ENCODE peak calls at places on chromosomes 1 and 21, in ten cellular contexts. W, M, C, N, L, Z, V, P, Q and X are unnamed samples.
A peak's percentile ranks its signal among the peaks of the same experiment; 100 is the strongest.

GRCh38 chr1:9651565-9652378 is at the start of gene PIK3CD:
- DNase-seq in W (peak; percentile 32), M (no peak), C (no peak), N (peak; percentile 32), L (no peak), Z (peak; percentile 27), V (peak; percentile 54), P (peak; percentile 47), Q (peak; percentile 44), X (peak; percentile 90)

GRCh38 chr1:32953495-32953894 is 11.1 kb downstream of the RNF19B start:
- DNase-seq in W (no peak), M (no peak), C (no peak), N (no peak), L (no peak), Z (peak; percentile 35), V (no peak), P (no peak), Q (peak; percentile 81), X (no peak)

GRCh38 chr1:215489771-215490566 is 77.1 kb upstream of the KCTD3 start:
- DNase-seq in W (no peak), M (no peak), C (no peak), N (no peak), L (no peak), Z (no peak), V (no peak), P (no peak), Q (no peak), X (no peak)

GRCh38 chr21:35548904-35549615 is 500.0 kb upstream of the RUNX1 start:
- DNase-seq in W (no peak), M (no peak), C (no peak), N (no peak), L (no peak), Z (no peak), V (no peak), P (no peak), Q (peak; percentile 29), X (no peak)

GRCh38 chr1:30757196-30757949 is at the start of gene LAPTM5:
- DNase-seq in W (peak; percentile 46), M (no peak), C (no peak), N (peak; percentile 65), L (no peak), Z (peak; percentile 51), V (no peak), P (peak; percentile 43), Q (peak; percentile 48), X (peak; percentile 89)

GRCh38 chr1:244341455-244342450 is 110.0 kb downstream of the ADSS2 start:
- DNase-seq in W (no peak), M (no peak), C (peak; percentile 57), N (no peak), L (peak; percentile 80), Z (no peak), V (no peak), P (no peak), Q (peak; percentile 49), X (no peak)

GRCh38 chr1:27405074-27405473 is 12.7 kb downstream of the GPR3 start:
- DNase-seq in W (no peak), M (no peak), C (no peak), N (peak; percentile 58), L (no peak), Z (peak; percentile 80), V (no peak), P (no peak), Q (peak; percentile 80), X (no peak)

GRCh38 chr1:53949651-53950050 is 3.5 kb downstream of the LRRC42 start:
- DNase-seq in W (no peak), M (no peak), C (no peak), N (no peak), L (no peak), Z (no peak), V (no peak), P (no peak), Q (no peak), X (no peak)

GRCh38 chr1:162538815-162539431 is 22.6 kb upstream of the UAP1 start:
- DNase-seq in W (no peak), M (no peak), C (no peak), N (no peak), L (peak; percentile 55), Z (peak; percentile 79), V (no peak), P (no peak), Q (peak; percentile 97), X (no peak)

GRCh38 chr1:220843481-220844011 is 35.7 kb upstream of the HLX start:
- DNase-seq in W (no peak), M (no peak), C (no peak), N (peak; percentile 36), L (no peak), Z (peak; percentile 90), V (no peak), P (no peak), Q (peak; percentile 16), X (no peak)

GRCh38 chr1:86933562-86934377 is 19.3 kb downstream of the HS2ST1 start:
- DNase-seq in W (no peak), M (no peak), C (no peak), N (no peak), L (no peak), Z (no peak), V (no peak), P (no peak), Q (no peak), X (no peak)

GRCh38 chr1:151158311-151158710 is 1.9 kb downstream of the TNFAIP8L2 start:
- DNase-seq in W (no peak), M (no peak), C (no peak), N (no peak), L (no peak), Z (no peak), V (no peak), P (no peak), Q (no peak), X (no peak)

GRCh38 chr1:170935231-170935630 is at the start of gene MROH9:
- DNase-seq in W (no peak), M (no peak), C (no peak), N (no peak), L (no peak), Z (no peak), V (no peak), P (no peak), Q (no peak), X (no peak)

GRCh38 chr1:19468397-19468956 is 16.9 kb downstream of the CAPZB start:
- DNase-seq in W (peak; percentile 45), M (peak; percentile 29), C (no peak), N (peak; percentile 45), L (peak; percentile 68), Z (no peak), V (no peak), P (peak; percentile 44), Q (no peak), X (peak; percentile 83)

GRCh38 chr1:147902183-147902845 is at the start of gene GJA8:
- DNase-seq in W (no peak), M (no peak), C (no peak), N (no peak), L (no peak), Z (no peak), V (no peak), P (no peak), Q (no peak), X (no peak)

GRCh38 chr1:149986486-149987296 is 23.8 kb downstream of the OTUD7B start:
- DNase-seq in W (no peak), M (no peak), C (no peak), N (no peak), L (no peak), Z (peak; percentile 86), V (no peak), P (no peak), Q (peak; percentile 94), X (no peak)

GRCh38 chr1:243798726-243799125 is 51.3 kb downstream of the AKT3 start:
- DNase-seq in W (no peak), M (no peak), C (no peak), N (no peak), L (no peak), Z (peak; percentile 59), V (no peak), P (no peak), Q (peak; percentile 98), X (no peak)

GRCh38 chr21:45001134-45002095 is 61.6 kb downstream of the SLX9 start:
- DNase-seq in W (no peak), M (no peak), C (peak; percentile 92), N (peak; percentile 75), L (peak; percentile 54), Z (peak; percentile 83), V (no peak), P (no peak), Q (peak; percentile 55), X (no peak)